ENCODE peak calls at places on chromosomes 13 and 19, in seven cellular contexts. G, R, W, S, H, T and L are unnamed samples.

GRCh38 chr19:49413348-49413747 is 9.9 kb downstream of the PTH2 start:
- DNase-seq in H (no peak), T (no peak), R (no peak), G (no peak), W (no peak), S (no peak), L (no peak)

GRCh38 chr13:33740134-33740538 is 77.8 kb upstream of the RFC3 start:
- DNase-seq in H (no peak), S (no peak), G (no peak), R (no peak), T (no peak), W (no peak), L (no peak)

GRCh38 chr13:41533676-41534075 is 76.3 kb downstream of the RGCC start:
- DNase-seq in W (no peak), G (no peak), T (no peak), R (no peak), H (no peak), S (no peak), L (no peak)

GRCh38 chr19:3656073-3656746 is 29.6 kb upstream of the CACTIN start:
- DNase-seq in R (peak), W (no peak), S (no peak), H (no peak), G (no peak), T (no peak), L (no peak)

GRCh38 chr19:2949939-2950285 is 5.1 kb upstream of the ZNF77 start:
- DNase-seq in R (peak), G (no peak), H (no peak), T (no peak), S (no peak), W (no peak), L (no peak)

GRCh38 chr19:1027953-1028902 is 1.8 kb downstream of the CNN2 start:
- DNase-seq in H (no peak), W (peak), S (no peak), T (peak), R (peak), G (no peak), L (peak)

GRCh38 chr19:31127132-31127967 is 221.9 kb downstream of the TSHZ3 start:
- DNase-seq in W (peak), T (no peak), G (peak), S (no peak), R (peak), H (no peak), L (no peak)

GRCh38 chr19:16296713-16297112 is 27.9 kb upstream of the KLF2 start:
- DNase-seq in W (no peak), S (no peak), T (no peak), G (no peak), R (no peak), H (no peak), L (no peak)

GRCh38 chr13:113205428-113205931 is 3.0 kb downstream of the PCID2 start:
- DNase-seq in W (no peak), S (no peak), R (no peak), T (no peak), H (no peak), G (no peak), L (no peak)

GRCh38 chr19:15424121-15424520 is 5.3 kb upstream of the AKAP8L start:
- DNase-seq in G (no peak), T (no peak), W (no peak), R (no peak), H (no peak), S (no peak), L (no peak)

GRCh38 chr19:756232-756631 is 5.3 kb downstream of the MISP start:
- DNase-seq in T (no peak), R (peak), G (no peak), S (no peak), H (no peak), W (peak), L (no peak)

GRCh38 chr19:19403373-19403901 is 2.0 kb upstream of the GATAD2A start:
- DNase-seq in G (no peak), T (no peak), H (no peak), R (peak), W (no peak), S (no peak), L (no peak)

GRCh38 chr19:40592170-40592569 is 9.0 kb upstream of the LTBP4 start:
- DNase-seq in H (no peak), R (peak), S (peak), T (peak), W (no peak), G (no peak), L (no peak)

GRCh38 chr13:50309872-50310594 is 294.8 kb downstream of the KCNRG start:
- DNase-seq in R (no peak), S (no peak), W (no peak), T (no peak), H (no peak), G (no peak), L (no peak)

GRCh38 chr19:18662972-18663732 is 20.3 kb upstream of the CRTC1 start:
- DNase-seq in W (no peak), T (no peak), H (no peak), G (no peak), S (no peak), R (no peak), L (no peak)